ENCODE peak calls at places on chromosome 12, in seven cellular contexts. Z, R, L, T, H, Y and B are unnamed samples.

GRCh38 chr12:46663297-46663696 is 162.5 kb downstream of the SLC38A4 start:
- DNase-seq in Z (no peak), R (peak), L (no peak), T (no peak), H (no peak), Y (no peak), B (no peak)

GRCh38 chr12:86550222-86551145 is 294.3 kb upstream of the MGAT4C start:
- DNase-seq in Z (no peak), R (no peak), L (no peak), T (no peak), H (no peak), Y (no peak), B (no peak)

GRCh38 chr12:12901158-12901791 is 9.9 kb downstream of the GPRC5A start:
- DNase-seq in Z (peak), R (peak), L (no peak), T (peak), H (no peak), Y (no peak), B (no peak)

GRCh38 chr12:89353188-89353822 is 1.0 kb upstream of the DUSP6 start:
- DNase-seq in Z (peak), R (peak), L (no peak), T (peak), H (peak), Y (peak), B (peak)

GRCh38 chr12:93884794-93885460 is 207.8 kb downstream of the CRADD start:
- DNase-seq in Z (no peak), R (no peak), L (no peak), T (no peak), H (no peak), Y (no peak), B (no peak)

GRCh38 chr12:51174501-51174900 is 1.6 kb upstream of the TFCP2 start:
- DNase-seq in Z (peak), R (no peak), L (no peak), T (no peak), H (no peak), Y (no peak), B (no peak)

GRCh38 chr12:30013051-30013450 is 229.3 kb upstream of the TMTC1 start:
- DNase-seq in Z (no peak), R (no peak), L (no peak), T (no peak), H (no peak), Y (no peak), B (no peak)

GRCh38 chr12:107134558-107134957 is 41.2 kb upstream of the CRY1 start:
- DNase-seq in Z (no peak), R (peak), L (no peak), T (no peak), H (peak), Y (no peak), B (no peak)

GRCh38 chr12:12442548-12443071 is 85.7 kb downstream of the BORCS5 start:
- DNase-seq in Z (no peak), R (peak), L (no peak), T (no peak), H (no peak), Y (no peak), B (no peak)

GRCh38 chr12:15698377-15698867 is 90.8 kb downstream of the EPS8 start:
- DNase-seq in Z (no peak), R (no peak), L (no peak), T (no peak), H (no peak), Y (no peak), B (no peak)

GRCh38 chr12:76491292-76491691 is 68.3 kb downstream of the OSBPL8 start:
- DNase-seq in Z (no peak), R (no peak), L (no peak), T (no peak), H (no peak), Y (no peak), B (no peak)

GRCh38 chr12:89678225-89678624 is 30.4 kb downstream of the ATP2B1 start:
- DNase-seq in Z (no peak), R (no peak), L (no peak), T (no peak), H (no peak), Y (no peak), B (no peak)

GRCh38 chr12:51377099-51377984 is 13.9 kb downstream of the GALNT6 start:
- DNase-seq in Z (no peak), R (peak), L (no peak), T (no peak), H (no peak), Y (no peak), B (no peak)

GRCh38 chr12:91603060-91603459 is 420.4 kb upstream of the DCN start:
- DNase-seq in Z (no peak), R (peak), L (no peak), T (no peak), H (no peak), Y (no peak), B (no peak)

GRCh38 chr12:9134981-9135628 is 19.4 kb upstream of the A2M start:
- DNase-seq in Z (no peak), R (no peak), L (no peak), T (peak), H (no peak), Y (no peak), B (peak)

GRCh38 chr12:75812341-75813018 is 219.1 kb downstream of the PHLDA1 start:
- DNase-seq in Z (peak), R (peak), L (no peak), T (no peak), H (no peak), Y (no peak), B (no peak)

GRCh38 chr12:130253866-130254265 is 83.8 kb upstream of the PIWIL1 start:
- DNase-seq in Z (no peak), R (no peak), L (no peak), T (no peak), H (no peak), Y (no peak), B (no peak)

GRCh38 chr12:111597731-111598636 is 1.1 kb downstream of the ATXN2 start:
- DNase-seq in Z (peak), R (no peak), L (peak), T (peak), H (peak), Y (peak), B (peak)

GRCh38 chr12:3795096-3795799 is 42.3 kb upstream of the CRACR2A start:
- DNase-seq in Z (no peak), R (no peak), L (no peak), T (no peak), H (no peak), Y (no peak), B (no peak)

GRCh38 chr12:32501835-32502333 is 102.5 kb downstream of the FGD4 start:
- DNase-seq in Z (peak), R (peak), L (no peak), T (no peak), H (peak), Y (no peak), B (no peak)

GRCh38 chr12:53667080-53667479 is 8.8 kb downstream of the ATP5MC2 start:
- DNase-seq in Z (no peak), R (no peak), L (no peak), T (no peak), H (no peak), Y (no peak), B (no peak)

GRCh38 chr12:12718853-12719252 is 1.7 kb downstream of the CDKN1B start:
- DNase-seq in Z (no peak), R (peak), L (no peak), T (no peak), H (no peak), Y (no peak), B (peak)

GRCh38 chr12:2958432-2959193 is 584 bp upstream of the TEAD4 start:
- DNase-seq in Z (no peak), R (peak), L (no peak), T (peak), H (peak), Y (no peak), B (no peak)

GRCh38 chr12:16003460-16003859 is 92.3 kb downstream of the DERA start:
- DNase-seq in Z (no peak), R (no peak), L (no peak), T (no peak), H (no peak), Y (no peak), B (no peak)

GRCh38 chr12:55732288-55732687 is 3.5 kb upstream of the CD63 start:
- DNase-seq in Z (peak), R (no peak), L (no peak), T (no peak), H (no peak), Y (no peak), B (no peak)

GRCh38 chr12:127241056-127241830 is 1025.7 kb upstream of the TMEM132C start:
- DNase-seq in Z (no peak), R (peak), L (no peak), T (peak), H (no peak), Y (no peak), B (no peak)

GRCh38 chr12:25715147-25715546 is 162.1 kb upstream of the LMNTD1 start:
- DNase-seq in Z (no peak), R (peak), L (no peak), T (no peak), H (no peak), Y (no peak), B (no peak)

GRCh38 chr12:44317651-44318126 is 481.8 kb downstream of the TMEM117 start:
- DNase-seq in Z (no peak), R (peak), L (no peak), T (no peak), H (no peak), Y (no peak), B (peak)
- TF ChIP-seq CTCF in Z (no peak), R (peak), L (no peak), T (peak), H (peak), Y (no peak), B (peak)

GRCh38 chr12:6041891-6042290 is 82.6 kb downstream of the VWF start:
- DNase-seq in Z (no peak), R (peak), L (no peak), T (no peak), H (no peak), Y (no peak), B (no peak)
- TF ChIP-seq CTCF in Z (no peak), R (no peak), L (no peak), T (no peak), H (no peak), Y (no peak), B (no peak)

GRCh38 chr12:125092108-125092871 is 27.1 kb downstream of the AACS start:
- DNase-seq in Z (no peak), R (peak), L (no peak), T (no peak), H (no peak), Y (no peak), B (no peak)

GRCh38 chr12:125090437-125090836 is 25.2 kb downstream of the AACS start:
- DNase-seq in Z (no peak), R (no peak), L (no peak), T (no peak), H (no peak), Y (no peak), B (no peak)

GRCh38 chr12:125089626-125090025 is 24.4 kb downstream of the AACS start:
- DNase-seq in Z (no peak), R (no peak), L (no peak), T (no peak), H (no peak), Y (no peak), B (no peak)

GRCh38 chr12:125091401-125091800 is 26.2 kb downstream of the AACS start:
- DNase-seq in Z (no peak), R (no peak), L (no peak), T (no peak), H (no peak), Y (no peak), B (no peak)

GRCh38 chr12:125089083-125089482 is 23.8 kb downstream of the AACS start:
- DNase-seq in Z (no peak), R (no peak), L (no peak), T (no peak), H (no peak), Y (no peak), B (no peak)
- TF ChIP-seq CTCF in Z (no peak), R (no peak), L (no peak), T (no peak), H (no peak), Y (no peak), B (no peak)

GRCh38 chr12:40446385-40446784 is 221.6 kb downstream of the LRRK2 start:
- DNase-seq in Z (no peak), R (peak), L (no peak), T (no peak), H (no peak), Y (no peak), B (peak)
- TF ChIP-seq CTCF in Z (no peak), R (peak), L (no peak), T (peak), H (peak), Y (no peak), B (peak)

DNA sequence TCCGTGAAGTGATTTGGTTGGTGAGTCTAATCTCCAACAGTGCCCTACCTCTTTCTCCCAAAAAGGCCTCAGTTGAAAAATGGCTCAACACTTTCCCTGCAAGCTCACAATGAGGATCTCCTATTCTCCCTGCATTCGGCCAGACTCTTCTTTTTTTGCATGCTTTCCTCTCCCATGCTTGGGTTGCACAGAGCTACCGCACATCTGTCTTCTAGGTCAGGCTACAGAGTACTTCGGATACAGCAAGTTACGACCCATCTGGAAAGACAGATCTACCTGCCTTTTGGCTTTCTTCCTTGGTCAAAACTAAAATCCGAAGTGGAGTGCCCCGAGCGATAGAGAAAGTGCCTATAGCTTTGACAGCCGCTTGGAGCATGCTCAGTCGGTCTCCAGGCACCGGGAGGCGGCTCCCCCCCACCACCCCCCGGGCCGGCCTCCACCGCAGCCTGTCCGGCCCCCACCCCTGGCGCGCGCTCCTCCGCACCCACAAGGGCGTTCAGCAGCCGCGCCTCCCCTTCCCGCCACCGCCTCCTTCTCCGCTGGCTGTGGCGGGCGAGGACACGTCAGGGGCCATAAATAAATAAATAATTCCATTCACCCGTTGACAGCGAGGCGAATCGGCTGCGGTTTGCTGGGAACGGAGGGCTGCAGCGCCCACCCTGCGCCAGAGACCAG is at the start of gene SLC16A7:
- DNase-seq in Z (peak), R (peak), L (peak), T (peak), H (peak), Y (peak), B (peak)
- TF ChIP-seq CTCF in Z (no peak), R (no peak), L (no peak), T (no peak), H (no peak), Y (no peak), B (no peak)